ENCODE peak calls at places on chromosomes 16 and 17, in five cellular contexts. X, K, Q, J and A are unnamed samples.

GRCh38 chr17:4101127-4101798 is 41.6 kb downstream of the ZZEF1 start:
- DNase-seq in X (peak), K (peak), Q (no peak), J (no peak), A (no peak)

GRCh38 chr16:24834459-24835335 is 11.1 kb upstream of the SLC5A11 start:
- DNase-seq in X (peak), K (peak), Q (no peak), J (no peak), A (peak)

GRCh38 chr17:72456026-72456569 is 335.3 kb downstream of the SOX9 start:
- DNase-seq in X (no peak), K (no peak), Q (no peak), J (no peak), A (peak)

GRCh38 chr17:45364531-45365390 is 47.9 kb upstream of the MAP3K14 start:
- DNase-seq in X (peak), K (no peak), Q (no peak), J (peak), A (no peak)

GRCh38 chr16:30351001-30351441 is 4.1 kb downstream of the CD2BP2 start:
- DNase-seq in X (no peak), K (no peak), Q (no peak), J (no peak), A (no peak)

GRCh38 chr17:8173056-8173870 is 2.9 kb downstream of the TMEM107 start:
- DNase-seq in X (peak), K (peak), Q (peak), J (peak), A (no peak)

GRCh38 chr16:81497690-81498089 is 53.1 kb downstream of the CMIP start:
- DNase-seq in X (no peak), K (peak), Q (no peak), J (no peak), A (no peak)

GRCh38 chr16:87000007-87000406 is 317.2 kb downstream of the C16orf95 start:
- DNase-seq in X (no peak), K (no peak), Q (no peak), J (no peak), A (no peak)

GRCh38 chr17:18851206-18851605 is 6.7 kb upstream of the PRPSAP2 start:
- DNase-seq in X (no peak), K (no peak), Q (no peak), J (no peak), A (no peak)

GRCh38 chr16:56477096-56477878 is 25.9 kb downstream of the OGFOD1 start:
- DNase-seq in X (no peak), K (no peak), Q (peak), J (no peak), A (no peak)

GRCh38 chr17:82244413-82245140 is 15.7 kb downstream of the SLC16A3 start:
- DNase-seq in X (peak), K (peak), Q (no peak), J (no peak), A (peak)

GRCh38 chr17:78355045-78355641 is 4.7 kb downstream of the SOCS3 start:
- DNase-seq in X (no peak), K (peak), Q (no peak), J (no peak), A (no peak)

GRCh38 chr17:40062347-40063033 is at the start of gene THRA:
- DNase-seq in X (peak), K (peak), Q (peak), J (peak), A (peak)

GRCh38 chr16:4486126-4486893 is 10.1 kb downstream of the HMOX2 start:
- DNase-seq in X (no peak), K (no peak), Q (no peak), J (no peak), A (no peak)